ENCODE peak calls at places on chromosomes 7 and 10, in ten cellular contexts. One of them, this sample, is unnamed.

GRCh38 chr10:132361581-132362101 is 29.6 kb downstream of the LRRC27 start:
- DNase-seq in H7: peak
- DNase-seq in AG20443: no peak
- DNase-seq in NCI-H524 treated with DMSO at 0.1 percent for 48 hours: no peak
- DNase-seq in lower leg skin: no peak
- DNase-seq in iPS DF 6.9: no peak
- DNase-seq in NCI-H1105: no peak
- DNase-seq in stimulated activated CD4-positive, alpha-beta T cell treated with anti-CD3 and anti-CD28 coated beads, Interleukin-4, amount 100 ng/mL, for 1 hour: no peak
- DNase-seq in psoas muscle: no peak
- DNase-seq in ovary: no peak
- DNase-seq in this sample: no peak

GRCh38 chr10:124453965-124454610 is 4.3 kb upstream of the NKX1-2 start:
- DNase-seq in H7: no peak
- DNase-seq in AG20443: no peak
- DNase-seq in NCI-H524 treated with DMSO at 0.1 percent for 48 hours: no peak
- DNase-seq in lower leg skin: no peak
- DNase-seq in iPS DF 6.9: no peak
- DNase-seq in NCI-H1105: no peak
- DNase-seq in stimulated activated CD4-positive, alpha-beta T cell treated with anti-CD3 and anti-CD28 coated beads, Interleukin-4, amount 100 ng/mL, for 1 hour: no peak
- DNase-seq in psoas muscle: no peak
- DNase-seq in ovary: no peak
- DNase-seq in this sample: no peak

GRCh38 chr7:5214641-5215040 is 24.6 kb downstream of the WIPI2 start:
- DNase-seq in H7: no peak
- DNase-seq in AG20443: no peak
- DNase-seq in NCI-H524 treated with DMSO at 0.1 percent for 48 hours: no peak
- DNase-seq in lower leg skin: no peak
- DNase-seq in iPS DF 6.9: no peak
- DNase-seq in NCI-H1105: no peak
- DNase-seq in stimulated activated CD4-positive, alpha-beta T cell treated with anti-CD3 and anti-CD28 coated beads, Interleukin-4, amount 100 ng/mL, for 1 hour: no peak
- DNase-seq in psoas muscle: no peak
- DNase-seq in ovary: no peak
- DNase-seq in this sample: no peak

GRCh38 chr7:70855373-70855772 is 276.6 kb upstream of the GALNT17 start:
- DNase-seq in H7: no peak
- DNase-seq in AG20443: no peak
- DNase-seq in NCI-H524 treated with DMSO at 0.1 percent for 48 hours: peak
- DNase-seq in lower leg skin: no peak
- DNase-seq in iPS DF 6.9: no peak
- DNase-seq in NCI-H1105: no peak
- DNase-seq in stimulated activated CD4-positive, alpha-beta T cell treated with anti-CD3 and anti-CD28 coated beads, Interleukin-4, amount 100 ng/mL, for 1 hour: no peak
- DNase-seq in psoas muscle: no peak
- DNase-seq in ovary: no peak
- DNase-seq in this sample: no peak

GRCh38 chr10:108904163-108904878 is 1019.0 kb downstream of the XPNPEP1 start:
- DNase-seq in H7: no peak
- DNase-seq in AG20443: no peak
- DNase-seq in NCI-H524 treated with DMSO at 0.1 percent for 48 hours: no peak
- DNase-seq in lower leg skin: no peak
- DNase-seq in iPS DF 6.9: no peak
- DNase-seq in NCI-H1105: peak
- DNase-seq in stimulated activated CD4-positive, alpha-beta T cell treated with anti-CD3 and anti-CD28 coated beads, Interleukin-4, amount 100 ng/mL, for 1 hour: no peak
- DNase-seq in psoas muscle: peak
- DNase-seq in ovary: no peak
- DNase-seq in this sample: no peak

GRCh38 chr10:31774928-31775668 is 153.5 kb downstream of the ARHGAP12 start:
- DNase-seq in H7: peak
- DNase-seq in AG20443: no peak
- DNase-seq in NCI-H524 treated with DMSO at 0.1 percent for 48 hours: no peak
- DNase-seq in lower leg skin: no peak
- DNase-seq in iPS DF 6.9: no peak
- DNase-seq in NCI-H1105: no peak
- DNase-seq in stimulated activated CD4-positive, alpha-beta T cell treated with anti-CD3 and anti-CD28 coated beads, Interleukin-4, amount 100 ng/mL, for 1 hour: no peak
- DNase-seq in psoas muscle: peak
- DNase-seq in ovary: no peak
- DNase-seq in this sample: no peak

GRCh38 chr10:128062837-128063563 is 63.2 kb downstream of the MKI67 start:
- DNase-seq in H7: no peak
- DNase-seq in AG20443: no peak
- DNase-seq in NCI-H524 treated with DMSO at 0.1 percent for 48 hours: no peak
- DNase-seq in lower leg skin: no peak
- DNase-seq in iPS DF 6.9: no peak
- DNase-seq in NCI-H1105: no peak
- DNase-seq in stimulated activated CD4-positive, alpha-beta T cell treated with anti-CD3 and anti-CD28 coated beads, Interleukin-4, amount 100 ng/mL, for 1 hour: peak
- DNase-seq in psoas muscle: no peak
- DNase-seq in ovary: no peak
- DNase-seq in this sample: no peak

GRCh38 chr10:92929896-92930295 is 81.6 kb downstream of the EXOC6 start:
- DNase-seq in H7: no peak
- DNase-seq in AG20443: no peak
- DNase-seq in NCI-H524 treated with DMSO at 0.1 percent for 48 hours: no peak
- DNase-seq in lower leg skin: no peak
- DNase-seq in iPS DF 6.9: no peak
- DNase-seq in NCI-H1105: no peak
- DNase-seq in stimulated activated CD4-positive, alpha-beta T cell treated with anti-CD3 and anti-CD28 coated beads, Interleukin-4, amount 100 ng/mL, for 1 hour: no peak
- DNase-seq in psoas muscle: no peak
- DNase-seq in ovary: no peak
- DNase-seq in this sample: no peak

GRCh38 chr7:114663502-114663901 is 248.9 kb downstream of the FOXP2 start:
- DNase-seq in H7: no peak
- DNase-seq in AG20443: peak
- DNase-seq in NCI-H524 treated with DMSO at 0.1 percent for 48 hours: peak
- DNase-seq in lower leg skin: no peak
- DNase-seq in iPS DF 6.9: no peak
- DNase-seq in NCI-H1105: peak
- DNase-seq in stimulated activated CD4-positive, alpha-beta T cell treated with anti-CD3 and anti-CD28 coated beads, Interleukin-4, amount 100 ng/mL, for 1 hour: no peak
- DNase-seq in psoas muscle: no peak
- DNase-seq in ovary: no peak
- DNase-seq in this sample: no peak

GRCh38 chr10:99784731-99785441 is 2.4 kb downstream of the ABCC2 start:
- DNase-seq in H7: peak
- DNase-seq in AG20443: no peak
- DNase-seq in NCI-H524 treated with DMSO at 0.1 percent for 48 hours: no peak
- DNase-seq in lower leg skin: no peak
- DNase-seq in iPS DF 6.9: no peak
- DNase-seq in NCI-H1105: no peak
- DNase-seq in stimulated activated CD4-positive, alpha-beta T cell treated with anti-CD3 and anti-CD28 coated beads, Interleukin-4, amount 100 ng/mL, for 1 hour: no peak
- DNase-seq in psoas muscle: no peak
- DNase-seq in ovary: no peak
- DNase-seq in this sample: no peak

GRCh38 chr7:39084344-39084743 is 106.6 kb downstream of the POU6F2 start:
- DNase-seq in H7: no peak
- DNase-seq in AG20443: no peak
- DNase-seq in NCI-H524 treated with DMSO at 0.1 percent for 48 hours: no peak
- DNase-seq in lower leg skin: no peak
- DNase-seq in iPS DF 6.9: no peak
- DNase-seq in NCI-H1105: peak
- DNase-seq in stimulated activated CD4-positive, alpha-beta T cell treated with anti-CD3 and anti-CD28 coated beads, Interleukin-4, amount 100 ng/mL, for 1 hour: no peak
- DNase-seq in psoas muscle: no peak
- DNase-seq in ovary: no peak
- DNase-seq in this sample: no peak

GRCh38 chr10:86286591-86287421 is 79.8 kb downstream of the GRID1 start:
- DNase-seq in H7: no peak
- DNase-seq in AG20443: no peak
- DNase-seq in NCI-H524 treated with DMSO at 0.1 percent for 48 hours: no peak
- DNase-seq in lower leg skin: no peak
- DNase-seq in iPS DF 6.9: no peak
- DNase-seq in NCI-H1105: no peak
- DNase-seq in stimulated activated CD4-positive, alpha-beta T cell treated with anti-CD3 and anti-CD28 coated beads, Interleukin-4, amount 100 ng/mL, for 1 hour: no peak
- DNase-seq in psoas muscle: no peak
- DNase-seq in ovary: no peak
- DNase-seq in this sample: no peak

GRCh38 chr7:36651404-36651803 is 72.9 kb downstream of the AOAH start:
- DNase-seq in H7: no peak
- DNase-seq in AG20443: no peak
- DNase-seq in NCI-H524 treated with DMSO at 0.1 percent for 48 hours: no peak
- DNase-seq in lower leg skin: no peak
- DNase-seq in iPS DF 6.9: no peak
- DNase-seq in NCI-H1105: no peak
- DNase-seq in stimulated activated CD4-positive, alpha-beta T cell treated with anti-CD3 and anti-CD28 coated beads, Interleukin-4, amount 100 ng/mL, for 1 hour: no peak
- DNase-seq in psoas muscle: no peak
- DNase-seq in ovary: no peak
- DNase-seq in this sample: no peak

GRCh38 chr7:6271694-6272371 is 591 bp downstream of the CYTH3 start:
- DNase-seq in H7: no peak
- DNase-seq in AG20443: peak
- DNase-seq in NCI-H524 treated with DMSO at 0.1 percent for 48 hours: no peak
- DNase-seq in lower leg skin: no peak
- DNase-seq in iPS DF 6.9: no peak
- DNase-seq in NCI-H1105: no peak
- DNase-seq in stimulated activated CD4-positive, alpha-beta T cell treated with anti-CD3 and anti-CD28 coated beads, Interleukin-4, amount 100 ng/mL, for 1 hour: peak
- DNase-seq in psoas muscle: peak
- DNase-seq in ovary: peak
- DNase-seq in this sample: no peak

This sample was measured in effector CD4-positive, alpha-beta T cell.